ENCODE peak calls at places on chromosomes 3 and 15, in seven cellular contexts. S is activated gamma-delta T cell; J is activated CD4-positive, CD25-positive, alpha-beta regulatory T cell treated with anti-CD3 and anti-CD28 coated beads, Interleukin-2, amount 50 U/mL, for 16 hours; I is GM23248; D is IMR-90; W is foreskin keratinocyte; N is RKO. K is an unnamed sample.

GRCh38 chr15:59296181-59296617 is 76.5 kb downstream of the MYO1E start:
- DNase-seq in W (no peak), I (peak), S (no peak), D (peak), N (no peak), J (no peak), K (peak)

GRCh38 chr3:49092948-49093852 is 671 bp downstream of the QRICH1 start:
- DNase-seq in S (peak), I (peak), N (peak), J (peak), W (peak), D (peak), K (peak)

GRCh38 chr3:50474717-50475116 is 28.7 kb downstream of the CACNA2D2 start:
- DNase-seq in J (no peak), D (peak), I (peak), S (no peak), N (peak), W (no peak), K (no peak)

GRCh38 chr3:42052867-42053351 is 38.2 kb upstream of the TRAK1 start:
- DNase-seq in W (no peak), J (no peak), D (peak), S (no peak), N (no peak), I (peak), K (no peak)

GRCh38 chr3:172280406-172281051 is 167.7 kb downstream of the GHSR start:
- DNase-seq in J (no peak), W (peak), N (no peak), S (no peak), I (peak), D (peak), K (peak)

GRCh38 chr3:150145659-150146058 is 175.0 kb upstream of the PFN2 start:
- DNase-seq in S (no peak), W (no peak), N (no peak), I (peak), J (no peak), D (peak), K (no peak)

GRCh38 chr15:92393287-92393993 is at the start of gene ST8SIA2:
- DNase-seq in N (no peak), W (no peak), I (peak), S (no peak), D (no peak), J (no peak), K (no peak)

GRCh38 chr3:44419923-44420650 is 57.4 kb downstream of the ZNF445 start:
- DNase-seq in D (no peak), J (no peak), S (no peak), N (no peak), W (no peak), I (no peak), K (no peak)

GRCh38 chr15:93985925-93986324 is 245.4 kb upstream of the MCTP2 start:
- DNase-seq in N (no peak), D (no peak), S (no peak), J (no peak), I (no peak), W (no peak), K (no peak)

GRCh38 chr15:78263907-78264303 is 457 bp upstream of the DNAJA4 start:
- DNase-seq in D (no peak), I (no peak), J (no peak), W (no peak), N (no peak), S (no peak), K (no peak)

GRCh38 chr3:136195258-136196063 is 674 bp downstream of the MSL2 start:
- DNase-seq in J (peak), I (peak), S (peak), D (peak), W (no peak), N (peak), K (peak)

GRCh38 chr3:198071602-198072285 is 111.7 kb downstream of the LMLN start:
- DNase-seq in W (peak), S (no peak), I (peak), N (peak), J (no peak), D (peak), K (peak)

GRCh38 chr3:32454111-32454510 is 48.5 kb downstream of the CMTM6 start:
- DNase-seq in W (no peak), S (no peak), D (no peak), I (no peak), N (no peak), J (no peak), K (no peak)

GRCh38 chr3:113038326-113038725 is 47.5 kb downstream of the GTPBP8 start:
- DNase-seq in W (no peak), I (no peak), N (no peak), S (no peak), J (no peak), D (no peak), K (no peak)

GRCh38 chr3:53803124-53803815 is 42.9 kb downstream of the CHDH start:
- DNase-seq in J (no peak), D (no peak), N (no peak), S (no peak), W (no peak), I (no peak), K (no peak)

GRCh38 chr3:113055201-113055600 is 64.4 kb downstream of the GTPBP8 start:
- DNase-seq in W (no peak), D (no peak), J (no peak), S (no peak), N (no peak), I (peak), K (no peak)

GRCh38 chr3:72401005-72401404 is 447.2 kb downstream of the SHQ1 start:
- DNase-seq in N (peak), J (no peak), D (peak), I (no peak), S (no peak), W (no peak), K (no peak)

GRCh38 chr15:77402740-77403379 is 17.0 kb downstream of the PEAK1 start:
- DNase-seq in W (no peak), I (peak), N (peak), D (peak), J (no peak), S (no peak), K (no peak)

GRCh38 chr3:187368251-187368733 is at the start of gene RTP4:
- DNase-seq in I (peak), J (peak), D (peak), N (no peak), W (no peak), S (no peak), K (peak)

GRCh38 chr3:185308126-185308754 is 54.4 kb upstream of the EHHADH start:
- DNase-seq in D (peak), W (no peak), S (no peak), J (peak), I (peak), N (peak), K (peak)

GRCh38 chr15:40338041-40338657 is 2.6 kb downstream of the CCDC9B start:
- DNase-seq in W (no peak), J (peak), N (peak), S (peak), I (peak), D (peak), K (peak)

GRCh38 chr15:62569460-62570404 is 404.6 kb upstream of the C2CD4B start:
- DNase-seq in I (peak), N (no peak), S (no peak), W (no peak), J (no peak), D (peak), K (peak)

GRCh38 chr3:14921811-14922705 is 25.3 kb upstream of the NR2C2 start:
- DNase-seq in D (peak), J (no peak), W (no peak), S (no peak), I (peak), N (no peak), K (no peak)

GRCh38 chr3:5002174-5002870 is 23.1 kb downstream of the BHLHE40 start:
- DNase-seq in I (no peak), D (no peak), N (no peak), J (no peak), S (peak), W (no peak), K (no peak)

GRCh38 chr15:66864086-66864830 is 162.2 kb downstream of the SMAD6 start:
- DNase-seq in W (no peak), D (no peak), I (no peak), S (no peak), N (no peak), J (no peak), K (peak)

GRCh38 chr3:177777699-177778098 is 580.4 kb upstream of the TBL1XR1 start:
- DNase-seq in I (peak), D (peak), J (no peak), S (no peak), N (peak), W (no peak), K (peak)

GRCh38 chr15:93049914-93050534 is 39.0 kb downstream of the RGMA start:
- DNase-seq in D (no peak), N (no peak), I (no peak), S (no peak), W (no peak), J (no peak), K (no peak)

GRCh38 chr3:152030320-152030719 is 156.9 kb downstream of the SUCNR1 start:
- DNase-seq in S (no peak), D (no peak), N (no peak), W (no peak), J (no peak), I (no peak), K (no peak)

GRCh38 chr3:82643948-82644347 is 882.5 kb upstream of the GBE1 start:
- DNase-seq in S (no peak), W (no peak), J (no peak), D (no peak), N (peak), I (no peak), K (no peak)

GRCh38 chr15:65561934-65562333 is 31.7 kb downstream of the HACD3 start:
- DNase-seq in N (no peak), W (peak), D (no peak), I (no peak), S (no peak), J (no peak), K (no peak)

GRCh38 chr15:67100808-67101581 is 35.6 kb downstream of the SMAD3 start:
- DNase-seq in J (peak), W (no peak), S (no peak), I (no peak), D (no peak), N (no peak), K (no peak)

GRCh38 chr15:50315814-50316630 is 39.0 kb downstream of the GABPB1 start:
- DNase-seq in J (no peak), I (peak), D (peak), S (no peak), N (peak), W (peak), K (peak)